ENCODE peak calls at places on chromosomes 4 and X, in eight cellular contexts. One of them, this sample, is unnamed.

GRCh38 chr4:37008199-37008598 is 236.3 kb upstream of the NWD2 start:
- DNase-seq in Peyer's patch: peak; percentile 80
- DNase-seq in IMR-90: no peak
- DNase-seq in H9: no peak
- DNase-seq in fibroblast of mammary gland: no peak
- DNase-seq in epithelial cell of esophagus: peak; percentile 79
- DNase-seq in CD8-positive, alpha-beta T cell: no peak
- DNase-seq in lung: no peak
- DNase-seq in this sample: no peak

GRCh38 chrX:112714357-112714918 is 34.7 kb upstream of the LHFPL1 start:
- DNase-seq in lung: no peak
- DNase-seq in H9: no peak
- DNase-seq in fibroblast of mammary gland: no peak
- DNase-seq in epithelial cell of esophagus: no peak
- DNase-seq in IMR-90: peak; percentile 57
- DNase-seq in Peyer's patch: no peak
- DNase-seq in CD8-positive, alpha-beta T cell: no peak
- DNase-seq in this sample: no peak

GRCh38 chr4:71729856-71730255 is 54.0 kb downstream of the GC start:
- DNase-seq in epithelial cell of esophagus: no peak
- DNase-seq in fibroblast of mammary gland: no peak
- DNase-seq in CD8-positive, alpha-beta T cell: no peak
- DNase-seq in Peyer's patch: no peak
- DNase-seq in lung: no peak
- DNase-seq in IMR-90: no peak
- DNase-seq in H9: no peak
- DNase-seq in this sample: no peak

GRCh38 chr4:22391548-22391947 is 124.3 kb downstream of the ADGRA3 start:
- DNase-seq in CD8-positive, alpha-beta T cell: no peak
- DNase-seq in lung: no peak
- DNase-seq in H9: no peak
- DNase-seq in fibroblast of mammary gland: peak; percentile 38
- DNase-seq in Peyer's patch: no peak
- DNase-seq in IMR-90: peak; percentile 54
- DNase-seq in epithelial cell of esophagus: peak; percentile 26
- DNase-seq in this sample: peak; percentile 5

GRCh38 chrX:110284159-110284558 is 33.7 kb downstream of the AMMECR1 start:
- DNase-seq in epithelial cell of esophagus: peak; percentile 63
- DNase-seq in fibroblast of mammary gland: peak; percentile 81
- DNase-seq in IMR-90: peak; percentile 88
- DNase-seq in H9: no peak
- DNase-seq in Peyer's patch: no peak
- DNase-seq in lung: no peak
- DNase-seq in CD8-positive, alpha-beta T cell: no peak
- DNase-seq in this sample: peak; percentile 39

GRCh38 chr4:75705198-75705712 is 19.1 kb upstream of the USO1 start:
- DNase-seq in H9: peak; percentile 83
- DNase-seq in fibroblast of mammary gland: no peak
- DNase-seq in lung: no peak
- DNase-seq in IMR-90: no peak
- DNase-seq in epithelial cell of esophagus: no peak
- DNase-seq in Peyer's patch: no peak
- DNase-seq in CD8-positive, alpha-beta T cell: no peak
- DNase-seq in this sample: no peak

GRCh38 chrX:134236690-134237362 is at the start of gene CCDC160:
- DNase-seq in lung: no peak
- DNase-seq in fibroblast of mammary gland: peak; percentile 4
- DNase-seq in IMR-90: no peak
- DNase-seq in Peyer's patch: peak; percentile 49
- DNase-seq in H9: peak; percentile 78
- DNase-seq in epithelial cell of esophagus: peak; percentile 13
- DNase-seq in CD8-positive, alpha-beta T cell: peak; percentile 10
- DNase-seq in this sample: no peak

GRCh38 chr4:76666940-76667532 is 230.9 kb downstream of the SOWAHB start:
- DNase-seq in fibroblast of mammary gland: no peak
- DNase-seq in epithelial cell of esophagus: peak; percentile 35
- DNase-seq in Peyer's patch: no peak
- DNase-seq in lung: no peak
- DNase-seq in H9: no peak
- DNase-seq in CD8-positive, alpha-beta T cell: no peak
- DNase-seq in IMR-90: no peak
- DNase-seq in this sample: no peak

GRCh38 chrX:150421816-150422215 is 58.7 kb downstream of the MAMLD1 start:
- DNase-seq in IMR-90: peak; percentile 29
- DNase-seq in CD8-positive, alpha-beta T cell: no peak
- DNase-seq in H9: no peak
- DNase-seq in lung: peak; percentile 28
- DNase-seq in Peyer's patch: no peak
- DNase-seq in fibroblast of mammary gland: peak; percentile 73
- DNase-seq in epithelial cell of esophagus: no peak
- DNase-seq in this sample: no peak

GRCh38 chrX:41695464-41695863 is 6.7 kb downstream of the GPR34 start:
- DNase-seq in Peyer's patch: no peak
- DNase-seq in IMR-90: peak; percentile 74
- DNase-seq in epithelial cell of esophagus: peak; percentile 1
- DNase-seq in H9: no peak
- DNase-seq in fibroblast of mammary gland: peak; percentile 17
- DNase-seq in CD8-positive, alpha-beta T cell: no peak
- DNase-seq in lung: no peak
- DNase-seq in this sample: no peak

GRCh38 chr4:26127851-26128337 is 192.9 kb upstream of the RBPJ start:
- DNase-seq in fibroblast of mammary gland: no peak
- DNase-seq in lung: no peak
- DNase-seq in Peyer's patch: no peak
- DNase-seq in H9: no peak
- DNase-seq in IMR-90: no peak
- DNase-seq in epithelial cell of esophagus: peak; percentile 89
- DNase-seq in CD8-positive, alpha-beta T cell: no peak
- DNase-seq in this sample: no peak

GRCh38 chr4:128876194-128876593 is 66.7 kb downstream of the JADE1 start:
- DNase-seq in IMR-90: no peak
- DNase-seq in fibroblast of mammary gland: no peak
- DNase-seq in H9: no peak
- DNase-seq in lung: no peak
- DNase-seq in CD8-positive, alpha-beta T cell: no peak
- DNase-seq in Peyer's patch: no peak
- DNase-seq in epithelial cell of esophagus: no peak
- DNase-seq in this sample: no peak

GRCh38 chr4:145501051-145501660 is 19.5 kb downstream of the SMAD1 start:
- DNase-seq in lung: no peak
- DNase-seq in CD8-positive, alpha-beta T cell: no peak
- DNase-seq in fibroblast of mammary gland: no peak
- DNase-seq in Peyer's patch: no peak
- DNase-seq in epithelial cell of esophagus: no peak
- DNase-seq in IMR-90: no peak
- DNase-seq in H9: no peak
- DNase-seq in this sample: no peak

GRCh38 chr4:121053601-121054143 is 18.7 kb downstream of the NDNF start:
- DNase-seq in epithelial cell of esophagus: peak; percentile 73
- DNase-seq in IMR-90: no peak
- DNase-seq in Peyer's patch: no peak
- DNase-seq in lung: no peak
- DNase-seq in CD8-positive, alpha-beta T cell: no peak
- DNase-seq in H9: no peak
- DNase-seq in fibroblast of mammary gland: peak; percentile 40
- DNase-seq in this sample: no peak

GRCh38 chr4:121054373-121054772 is 18.0 kb downstream of the NDNF start:
- DNase-seq in lung: no peak
- DNase-seq in Peyer's patch: no peak
- DNase-seq in fibroblast of mammary gland: no peak
- DNase-seq in IMR-90: no peak
- DNase-seq in H9: no peak
- DNase-seq in CD8-positive, alpha-beta T cell: no peak
- DNase-seq in epithelial cell of esophagus: no peak
- DNase-seq in this sample: no peak

GRCh38 chr4:121048165-121048564 is 24.2 kb downstream of the NDNF start:
- DNase-seq in fibroblast of mammary gland: no peak
- DNase-seq in Peyer's patch: no peak
- DNase-seq in CD8-positive, alpha-beta T cell: no peak
- DNase-seq in lung: no peak
- DNase-seq in H9: no peak
- DNase-seq in epithelial cell of esophagus: no peak
- DNase-seq in IMR-90: no peak
- DNase-seq in this sample: no peak

GRCh38 chr4:121049072-121049599 is 23.2 kb downstream of the NDNF start:
- DNase-seq in H9: no peak
- DNase-seq in lung: no peak
- DNase-seq in Peyer's patch: no peak
- DNase-seq in CD8-positive, alpha-beta T cell: no peak
- DNase-seq in IMR-90: no peak
- DNase-seq in fibroblast of mammary gland: no peak
- DNase-seq in epithelial cell of esophagus: no peak
- DNase-seq in this sample: no peak

DNA sequence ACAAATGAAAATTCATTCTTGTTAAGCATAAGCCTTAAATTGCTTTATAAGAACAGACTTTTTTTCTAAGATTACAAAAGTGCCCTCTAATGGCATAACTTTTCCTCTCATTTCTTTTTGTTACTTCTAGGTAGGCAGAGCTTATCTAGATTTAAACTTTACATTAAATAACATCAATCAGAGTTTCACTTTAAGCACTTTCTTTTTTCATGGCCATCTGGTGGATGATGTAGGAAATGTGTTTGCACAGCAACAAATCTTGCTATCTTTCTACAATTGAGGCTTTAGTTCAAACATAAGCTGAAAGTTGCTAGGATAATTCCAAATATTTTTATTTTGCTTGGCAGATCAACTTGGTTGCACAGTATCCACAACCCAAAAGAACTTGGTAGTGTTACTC is 22.1 kb downstream of the NDNF start:
- DNase-seq in Peyer's patch: no peak
- DNase-seq in H9: no peak
- DNase-seq in epithelial cell of esophagus: no peak
- DNase-seq in fibroblast of mammary gland: no peak
- DNase-seq in CD8-positive, alpha-beta T cell: no peak
- DNase-seq in lung: no peak
- DNase-seq in IMR-90: no peak
- DNase-seq in this sample: no peak
- TF ChIP-seq CTCF in Peyer's patch: peak; percentile 33
- TF ChIP-seq CTCF in H9: peak; percentile 58
- TF ChIP-seq CTCF in epithelial cell of esophagus: peak; percentile 37
- TF ChIP-seq CTCF in fibroblast of mammary gland: peak; percentile 40
- TF ChIP-seq CTCF in CD8-positive, alpha-beta T cell: peak; percentile 42
- TF ChIP-seq CTCF in lung: no peak
- TF ChIP-seq CTCF in IMR-90: peak; percentile 29
- TF ChIP-seq CTCF in this sample: peak; percentile 38

DNA sequence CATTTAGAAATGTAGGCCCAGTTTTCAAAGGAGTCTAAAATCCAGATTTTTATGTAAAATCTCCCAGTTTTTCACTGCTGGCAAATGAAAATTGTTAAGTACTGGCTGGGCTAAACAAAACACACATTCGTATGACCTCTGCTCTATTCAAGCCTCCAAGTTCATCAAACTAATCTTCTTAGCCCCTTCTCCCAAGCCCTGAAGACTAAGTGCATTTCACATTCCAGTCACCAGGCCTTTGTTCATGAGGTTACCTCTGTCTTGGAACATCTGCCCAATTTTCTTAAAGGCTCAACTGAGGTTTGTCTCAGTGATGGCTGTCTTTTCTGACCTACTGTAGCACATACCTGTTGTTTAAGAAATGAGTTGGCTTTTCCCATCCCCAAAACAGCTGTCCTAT is 22.2 kb downstream of the SLC25A43 start:
- DNase-seq in CD8-positive, alpha-beta T cell: no peak
- DNase-seq in epithelial cell of esophagus: no peak
- DNase-seq in Peyer's patch: no peak
- DNase-seq in IMR-90: no peak
- DNase-seq in fibroblast of mammary gland: no peak
- DNase-seq in lung: no peak
- DNase-seq in H9: no peak
- DNase-seq in this sample: no peak
- TF ChIP-seq CTCF in CD8-positive, alpha-beta T cell: no peak
- TF ChIP-seq CTCF in epithelial cell of esophagus: no peak
- TF ChIP-seq CTCF in Peyer's patch: no peak
- TF ChIP-seq CTCF in IMR-90: no peak
- TF ChIP-seq CTCF in fibroblast of mammary gland: no peak
- TF ChIP-seq CTCF in lung: no peak
- TF ChIP-seq CTCF in H9: peak; percentile 12
- TF ChIP-seq CTCF in this sample: no peak

DNA sequence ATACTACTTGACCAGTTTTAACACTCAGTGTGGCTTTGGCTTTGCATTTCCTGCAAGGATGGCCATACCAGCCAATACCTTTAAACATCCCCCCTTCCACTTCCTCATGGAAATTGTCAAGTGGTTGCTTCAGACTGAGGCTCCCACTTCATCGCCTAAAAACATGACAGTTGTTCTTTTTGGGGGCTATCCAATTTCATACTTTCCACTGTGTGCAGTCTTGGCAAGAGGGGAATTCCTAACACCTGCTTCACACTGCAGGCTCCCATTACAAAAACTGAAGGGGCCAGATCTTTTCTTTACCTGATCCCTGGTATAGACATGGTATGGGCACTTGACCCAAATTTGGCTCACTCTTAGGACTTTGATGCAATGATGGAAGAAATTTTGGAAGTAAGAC is 28.5 kb upstream of the TSR2 start:
- DNase-seq in IMR-90: no peak
- DNase-seq in epithelial cell of esophagus: no peak
- DNase-seq in CD8-positive, alpha-beta T cell: no peak
- DNase-seq in H9: no peak
- DNase-seq in fibroblast of mammary gland: no peak
- DNase-seq in Peyer's patch: no peak
- DNase-seq in lung: no peak
- DNase-seq in this sample: no peak
- TF ChIP-seq CTCF in IMR-90: no peak
- TF ChIP-seq CTCF in epithelial cell of esophagus: no peak
- TF ChIP-seq CTCF in CD8-positive, alpha-beta T cell: no peak
- TF ChIP-seq CTCF in H9: no peak
- TF ChIP-seq CTCF in fibroblast of mammary gland: no peak
- TF ChIP-seq CTCF in Peyer's patch: no peak
- TF ChIP-seq CTCF in lung: no peak
- TF ChIP-seq CTCF in this sample: no peak

GRCh38 chr4:162502109-162502508 is 338.3 kb upstream of the FSTL5 start:
- DNase-seq in CD8-positive, alpha-beta T cell: no peak
- DNase-seq in H9: no peak
- DNase-seq in Peyer's patch: no peak
- DNase-seq in epithelial cell of esophagus: no peak
- DNase-seq in lung: no peak
- DNase-seq in fibroblast of mammary gland: no peak
- DNase-seq in IMR-90: no peak
- DNase-seq in this sample: no peak

GRCh38 chr4:162499478-162499877 is 335.7 kb upstream of the FSTL5 start:
- DNase-seq in Peyer's patch: no peak
- DNase-seq in fibroblast of mammary gland: no peak
- DNase-seq in epithelial cell of esophagus: peak; percentile 8
- DNase-seq in IMR-90: no peak
- DNase-seq in CD8-positive, alpha-beta T cell: no peak
- DNase-seq in H9: no peak
- DNase-seq in lung: no peak
- DNase-seq in this sample: no peak

GRCh38 chr4:162498168-162498567 is 334.4 kb upstream of the FSTL5 start:
- DNase-seq in Peyer's patch: no peak
- DNase-seq in epithelial cell of esophagus: no peak
- DNase-seq in H9: no peak
- DNase-seq in fibroblast of mammary gland: no peak
- DNase-seq in CD8-positive, alpha-beta T cell: no peak
- DNase-seq in IMR-90: no peak
- DNase-seq in lung: no peak
- DNase-seq in this sample: no peak

GRCh38 chr4:162494935-162495334 is 331.1 kb upstream of the FSTL5 start:
- DNase-seq in epithelial cell of esophagus: no peak
- DNase-seq in lung: no peak
- DNase-seq in fibroblast of mammary gland: no peak
- DNase-seq in Peyer's patch: no peak
- DNase-seq in CD8-positive, alpha-beta T cell: no peak
- DNase-seq in H9: no peak
- DNase-seq in IMR-90: no peak
- DNase-seq in this sample: no peak

GRCh38 chr4:162497564-162498167 is 333.9 kb upstream of the FSTL5 start:
- DNase-seq in H9: no peak
- DNase-seq in Peyer's patch: no peak
- DNase-seq in epithelial cell of esophagus: peak; percentile 55
- DNase-seq in CD8-positive, alpha-beta T cell: no peak
- DNase-seq in IMR-90: peak; percentile 42
- DNase-seq in fibroblast of mammary gland: peak; percentile 51
- DNase-seq in lung: no peak
- DNase-seq in this sample: peak; percentile 8
- TF ChIP-seq CTCF in H9: peak; percentile 87
- TF ChIP-seq CTCF in Peyer's patch: peak; percentile 95
- TF ChIP-seq CTCF in epithelial cell of esophagus: peak; percentile 81
- TF ChIP-seq CTCF in CD8-positive, alpha-beta T cell: peak; percentile 61
- TF ChIP-seq CTCF in IMR-90: peak; percentile 85
- TF ChIP-seq CTCF in fibroblast of mammary gland: peak; percentile 81
- TF ChIP-seq CTCF in lung: peak; percentile 42
- TF ChIP-seq CTCF in this sample: peak; percentile 69

This sample was measured in AG09319.